ENCODE peak calls at places on chromosomes 2 and 18, in four cellular contexts. T is activated effector memory CD4-positive, alpha-beta T cell treated with anti-CD3 and anti-CD28 coated beads, Interleukin-2, amount 50 U/mL, for 16 hours; Q is H54; U is pancreas. Z is an unnamed sample.

GRCh38 chr2:118882693-118883336 is 35.4 kb upstream of the EN1 start:
- DNase-seq in T (peak), Q (peak), U (peak), Z (peak)

GRCh38 chr2:100236166-100236565 is 86.1 kb downstream of the LONRF2 start:
- DNase-seq in T (no peak), Q (no peak), U (no peak), Z (peak)

GRCh38 chr2:46439582-46439981 is 39.8 kb upstream of the TMEM247 start:
- DNase-seq in T (no peak), Q (no peak), U (no peak), Z (no peak)

GRCh38 chr2:46335404-46335965 is 38.3 kb downstream of the EPAS1 start:
- DNase-seq in T (no peak), Q (no peak), U (no peak), Z (no peak)

GRCh38 chr2:232022733-232023132 is 61.2 kb downstream of the DIS3L2 start:
- DNase-seq in T (no peak), Q (no peak), U (peak), Z (no peak)

GRCh38 chr2:17821080-17821479 is 4.8 kb downstream of the MSGN1 start:
- DNase-seq in T (no peak), Q (no peak), U (no peak), Z (no peak)

GRCh38 chr18:31760695-31761094 is at the start of gene SLC25A52:
- DNase-seq in T (no peak), Q (no peak), U (no peak), Z (no peak)

GRCh38 chr2:120940726-120941256 is 205.1 kb downstream of the GLI2 start:
- DNase-seq in T (no peak), Q (no peak), U (no peak), Z (no peak)

GRCh38 chr18:49030138-49030537 is 79.4 kb upstream of the SMAD7 start:
- DNase-seq in T (peak), Q (no peak), U (no peak), Z (no peak)

GRCh38 chr2:168545439-168546082 is 89.5 kb downstream of the CERS6 start:
- DNase-seq in T (no peak), Q (peak), U (no peak), Z (no peak)

GRCh38 chr2:153823880-153824279 is 47.8 kb upstream of the GALNT13 start:
- DNase-seq in T (no peak), Q (no peak), U (no peak), Z (no peak)

GRCh38 chr2:54106631-54107454 is 8.6 kb upstream of the ACYP2 start:
- DNase-seq in T (peak), Q (peak), U (no peak), Z (no peak)

GRCh38 chr18:80252136-80252535 is 4.8 kb upstream of the PARD6G start:
- DNase-seq in T (no peak), Q (no peak), U (no peak), Z (no peak)

GRCh38 chr18:68847219-68847860 is 49.5 kb downstream of the CCDC102B start:
- DNase-seq in T (no peak), Q (no peak), U (no peak), Z (no peak)

GRCh38 chr18:49050462-49050861 is 99.7 kb upstream of the SMAD7 start:
- DNase-seq in T (no peak), Q (no peak), U (no peak), Z (no peak)

GRCh38 chr2:166627893-166628292 is 133.8 kb upstream of the SCN7A start:
- DNase-seq in T (no peak), Q (no peak), U (no peak), Z (no peak)

GRCh38 chr2:240611601-240612210 is 13.6 kb upstream of the GPR35 start:
- DNase-seq in T (no peak), Q (no peak), U (no peak), Z (peak)

GRCh38 chr2:39697480-39697879 is 31.8 kb downstream of the TMEM178A start:
- DNase-seq in T (no peak), Q (no peak), U (no peak), Z (no peak)

GRCh38 chr18:3790702-3791101 is 340.7 kb downstream of the TGIF1 start:
- DNase-seq in T (no peak), Q (no peak), U (no peak), Z (no peak)

GRCh38 chr2:24747299-24747698 is 45.9 kb downstream of the PTRHD1 start:
- DNase-seq in T (no peak), Q (no peak), U (no peak), Z (no peak)

GRCh38 chr2:43209204-43209717 is 17.1 kb downstream of the ZFP36L2 start:
- DNase-seq in T (no peak), Q (no peak), U (no peak), Z (no peak)

GRCh38 chr2:2251255-2251654 is 79.8 kb downstream of the MYT1L start:
- DNase-seq in T (no peak), Q (no peak), U (no peak), Z (peak)

GRCh38 chr2:124485659-124486058 is 460.6 kb downstream of the CNTNAP5 start:
- DNase-seq in T (no peak), Q (no peak), U (no peak), Z (no peak)

GRCh38 chr2:213216461-213216860 is 65.0 kb upstream of the IKZF2 start:
- DNase-seq in T (no peak), Q (no peak), U (no peak), Z (no peak)

GRCh38 chr2:11419781-11420180 is 46.2 kb downstream of the E2F6 start:
- DNase-seq in T (no peak), Q (no peak), U (no peak), Z (no peak)

GRCh38 chr2:179818546-179818945 is 42.9 kb downstream of the ZNF385B start:
- DNase-seq in T (no peak), Q (peak), U (no peak), Z (no peak)

GRCh38 chr2:65040414-65041261 is 15.6 kb upstream of the CEP68 start:
- DNase-seq in T (peak), Q (peak), U (peak), Z (peak)

GRCh38 chr18:79737426-79737825 is 57.8 kb downstream of the CTDP1 start:
- DNase-seq in T (peak), Q (no peak), U (no peak), Z (no peak)

GRCh38 chr2:157825885-157826284 is 50.2 kb downstream of the ACVR1 start:
- DNase-seq in T (no peak), Q (no peak), U (no peak), Z (no peak)

GRCh38 chr2:226423498-226423960 is 376.1 kb downstream of the IRS1 start:
- DNase-seq in T (peak), Q (no peak), U (no peak), Z (no peak)

GRCh38 chr18:47983055-47983454 is 52.6 kb upstream of the SMAD2 start:
- DNase-seq in T (no peak), Q (no peak), U (no peak), Z (no peak)

GRCh38 chr2:12957251-12957650 is 240.5 kb downstream of the TRIB2 start:
- DNase-seq in T (no peak), Q (no peak), U (no peak), Z (no peak)

GRCh38 chr18:62452280-62452824 is 70.5 kb upstream of the ZCCHC2 start:
- DNase-seq in T (no peak), Q (no peak), U (no peak), Z (no peak)

GRCh38 chr2:223306371-223306770 is 254.4 kb downstream of the KCNE4 start:
- DNase-seq in T (no peak), Q (no peak), U (no peak), Z (no peak)

GRCh38 chr2:20448246-20449046 is 1.6 kb downstream of the RHOB start:
- DNase-seq in T (peak), Q (no peak), U (no peak), Z (no peak)

GRCh38 chr18:35983818-35984217 is 11.3 kb downstream of the RMP24 start:
- DNase-seq in T (no peak), Q (no peak), U (no peak), Z (no peak)

GRCh38 chr18:13511961-13512572 is 214.3 kb downstream of the FAM210A start:
- DNase-seq in T (no peak), Q (no peak), U (no peak), Z (no peak)

GRCh38 chr2:199685669-199686068 is 165.3 kb downstream of the FTCDNL1 start:
- DNase-seq in T (no peak), Q (no peak), U (no peak), Z (no peak)

GRCh38 chr2:207459990-207460757 is 69.6 kb upstream of the CREB1 start:
- DNase-seq in T (no peak), Q (no peak), U (no peak), Z (no peak)

Z was measured in cardiac septum.